ENCODE peak calls at places on chromosomes 1 and 21, in seven cellular contexts. W, I, V, L, J, H and F are unnamed samples.

GRCh38 chr1:183235503-183235902 is 49.4 kb downstream of the LAMC2 start:
- DNase-seq in W (no peak), I (no peak), V (no peak), L (no peak), J (no peak), H (no peak), F (no peak)

GRCh38 chr1:224067621-224068457 is 46.1 kb upstream of the FBXO28 start:
- DNase-seq in W (no peak), I (no peak), V (no peak), L (no peak), J (no peak), H (no peak), F (no peak)

GRCh38 chr1:24957016-24957807 is 27.1 kb upstream of the RUNX3 start:
- DNase-seq in W (no peak), I (no peak), V (no peak), L (no peak), J (no peak), H (no peak), F (no peak)

GRCh38 chr1:180070286-180070685 is 84.4 kb upstream of the QSOX1 start:
- DNase-seq in W (no peak), I (no peak), V (no peak), L (no peak), J (no peak), H (no peak), F (no peak)

GRCh38 chr1:62367005-62367547 is 47.8 kb upstream of the KANK4 start:
- DNase-seq in W (no peak), I (no peak), V (no peak), L (no peak), J (no peak), H (no peak), F (no peak)

GRCh38 chr1:44714944-44715571 is 15.9 kb downstream of the RNU5D-1 start:
- DNase-seq in W (peak), I (no peak), V (peak), L (peak), J (peak), H (peak), F (peak)

GRCh38 chr21:16258834-16259611 is 529.2 kb downstream of the USP25 start:
- DNase-seq in W (no peak), I (no peak), V (no peak), L (no peak), J (no peak), H (no peak), F (no peak)

GRCh38 chr1:203512830-203513578 is 19.1 kb downstream of the OPTC start:
- DNase-seq in W (peak), I (peak), V (peak), L (peak), J (peak), H (peak), F (peak)